ENCODE peak calls at places on chromosomes 3 and 15, in four cellular contexts. One of them, this sample, is unnamed.

GRCh38 chr3:140438736-140439505 is 238.9 kb upstream of the TRIM42 start:
- DNase-seq in HFFc6: no peak
- DNase-seq in AG04450: no peak
- DNase-seq in fibroblast of the aortic adventitia: no peak
- DNase-seq in this sample: no peak

GRCh38 chr3:131795382-131796085 is 239.3 kb downstream of the CPNE4 start:
- DNase-seq in HFFc6: no peak
- DNase-seq in AG04450: no peak
- DNase-seq in fibroblast of the aortic adventitia: peak
- DNase-seq in this sample: no peak

GRCh38 chr3:146817705-146818104 is 212.6 kb upstream of the PLSCR5 start:
- DNase-seq in HFFc6: peak
- DNase-seq in AG04450: no peak
- DNase-seq in fibroblast of the aortic adventitia: peak
- DNase-seq in this sample: peak

GRCh38 chr15:31328425-31328998 is 1.9 kb downstream of the KLF13 start:
- DNase-seq in HFFc6: peak
- DNase-seq in AG04450: no peak
- DNase-seq in fibroblast of the aortic adventitia: no peak
- DNase-seq in this sample: no peak

GRCh38 chr3:48466386-48467109 is 20.0 kb downstream of the ATRIP start:
- DNase-seq in HFFc6: no peak
- DNase-seq in AG04450: no peak
- DNase-seq in fibroblast of the aortic adventitia: no peak
- DNase-seq in this sample: no peak

GRCh38 chr3:52315977-52316764 is at the start of gene DNAH1:
- DNase-seq in HFFc6: no peak
- DNase-seq in AG04450: no peak
- DNase-seq in fibroblast of the aortic adventitia: no peak
- DNase-seq in this sample: no peak

GRCh38 chr3:146156060-146156459 is 4.9 kb downstream of the PLOD2 start:
- DNase-seq in HFFc6: no peak
- DNase-seq in AG04450: no peak
- DNase-seq in fibroblast of the aortic adventitia: peak
- DNase-seq in this sample: no peak

GRCh38 chr15:85788796-85789495 is 5.8 kb downstream of the KLHL25 start:
- DNase-seq in HFFc6: no peak
- DNase-seq in AG04450: no peak
- DNase-seq in fibroblast of the aortic adventitia: no peak
- DNase-seq in this sample: no peak

GRCh38 chr3:114446605-114447004 is 152.8 kb downstream of the TIGIT start:
- DNase-seq in HFFc6: no peak
- DNase-seq in AG04450: no peak
- DNase-seq in fibroblast of the aortic adventitia: peak
- DNase-seq in this sample: no peak

GRCh38 chr15:74767167-74768098 is 14.4 kb upstream of the CSK start:
- DNase-seq in HFFc6: no peak
- DNase-seq in AG04450: no peak
- DNase-seq in fibroblast of the aortic adventitia: no peak
- DNase-seq in this sample: no peak

GRCh38 chr3:66938338-66938963 is 59.7 kb upstream of the KBTBD8 start:
- DNase-seq in HFFc6: peak
- DNase-seq in AG04450: peak
- DNase-seq in fibroblast of the aortic adventitia: peak
- DNase-seq in this sample: peak

GRCh38 chr3:69649120-69649519 is 90.1 kb upstream of the MITF start:
- DNase-seq in HFFc6: no peak
- DNase-seq in AG04450: no peak
- DNase-seq in fibroblast of the aortic adventitia: peak
- DNase-seq in this sample: no peak

GRCh38 chr3:160049570-160049969 is 60.9 kb downstream of the IL12A start:
- DNase-seq in HFFc6: no peak
- DNase-seq in AG04450: no peak
- DNase-seq in fibroblast of the aortic adventitia: no peak
- DNase-seq in this sample: no peak

GRCh38 chr3:179624471-179624870 is 19.9 kb downstream of the NDUFB5 start:
- DNase-seq in HFFc6: peak
- DNase-seq in AG04450: no peak
- DNase-seq in fibroblast of the aortic adventitia: peak
- DNase-seq in this sample: no peak

GRCh38 chr15:70507772-70508351 is 255.5 kb downstream of the UACA start:
- DNase-seq in HFFc6: no peak
- DNase-seq in AG04450: no peak
- DNase-seq in fibroblast of the aortic adventitia: peak
- DNase-seq in this sample: no peak

GRCh38 chr15:95468820-95469219 is 861.7 kb upstream of the NR2F2 start:
- DNase-seq in HFFc6: no peak
- DNase-seq in AG04450: no peak
- DNase-seq in fibroblast of the aortic adventitia: no peak
- DNase-seq in this sample: no peak

GRCh38 chr3:106703524-106703923 is 673.7 kb upstream of the CCDC54 start:
- DNase-seq in HFFc6: no peak
- DNase-seq in AG04450: no peak
- DNase-seq in fibroblast of the aortic adventitia: no peak
- DNase-seq in this sample: no peak

GRCh38 chr3:114328345-114328744 is 34.5 kb downstream of the TIGIT start:
- DNase-seq in HFFc6: no peak
- DNase-seq in AG04450: no peak
- DNase-seq in fibroblast of the aortic adventitia: no peak
- DNase-seq in this sample: no peak

GRCh38 chr3:55097441-55097840 is 169.6 kb upstream of the LRTM1 start:
- DNase-seq in HFFc6: no peak
- DNase-seq in AG04450: no peak
- DNase-seq in fibroblast of the aortic adventitia: no peak
- DNase-seq in this sample: peak

GRCh38 chr15:53833134-53833624 is 73.7 kb upstream of the WDR72 start:
- DNase-seq in HFFc6: peak
- DNase-seq in AG04450: no peak
- DNase-seq in fibroblast of the aortic adventitia: peak
- DNase-seq in this sample: no peak

GRCh38 chr15:78807359-78807758 is 3.9 kb downstream of the ADAMTS7 start:
- DNase-seq in HFFc6: no peak
- DNase-seq in AG04450: no peak
- DNase-seq in fibroblast of the aortic adventitia: no peak
- DNase-seq in this sample: no peak

GRCh38 chr3:14393440-14394111 is 8.8 kb upstream of the SLC6A6 start:
- DNase-seq in HFFc6: no peak
- DNase-seq in AG04450: no peak
- DNase-seq in fibroblast of the aortic adventitia: no peak
- DNase-seq in this sample: no peak

GRCh38 chr15:65326109-65326508 is 21.6 kb downstream of the RNU5B-1 start:
- DNase-seq in HFFc6: no peak
- DNase-seq in AG04450: no peak
- DNase-seq in fibroblast of the aortic adventitia: no peak
- DNase-seq in this sample: no peak

GRCh38 chr3:140050977-140051957 is 116.3 kb downstream of the CLSTN2 start:
- DNase-seq in HFFc6: no peak
- DNase-seq in AG04450: no peak
- DNase-seq in fibroblast of the aortic adventitia: no peak
- DNase-seq in this sample: no peak

GRCh38 chr15:65655026-65655425 is 33.3 kb downstream of the SLC24A1 start:
- DNase-seq in HFFc6: peak
- DNase-seq in AG04450: no peak
- DNase-seq in fibroblast of the aortic adventitia: peak
- DNase-seq in this sample: no peak

GRCh38 chr3:188294113-188294512 is 140.2 kb downstream of the LPP start:
- DNase-seq in HFFc6: no peak
- DNase-seq in AG04450: no peak
- DNase-seq in fibroblast of the aortic adventitia: peak
- DNase-seq in this sample: no peak

GRCh38 chr15:57861805-57862586 is 155.5 kb downstream of the POLR2M start:
- DNase-seq in HFFc6: peak
- DNase-seq in AG04450: peak
- DNase-seq in fibroblast of the aortic adventitia: peak
- DNase-seq in this sample: peak

GRCh38 chr15:67110400-67110799 is 45.0 kb downstream of the SMAD3 start:
- DNase-seq in HFFc6: no peak
- DNase-seq in AG04450: no peak
- DNase-seq in fibroblast of the aortic adventitia: no peak
- DNase-seq in this sample: no peak

GRCh38 chr3:194274424-194275085 is 76.6 kb downstream of the CPN2 start:
- DNase-seq in HFFc6: no peak
- DNase-seq in AG04450: no peak
- DNase-seq in fibroblast of the aortic adventitia: no peak
- DNase-seq in this sample: no peak

GRCh38 chr15:58597943-58598828 is 151.3 kb downstream of the ADAM10 start:
- DNase-seq in HFFc6: no peak
- DNase-seq in AG04450: no peak
- DNase-seq in fibroblast of the aortic adventitia: no peak
- DNase-seq in this sample: no peak

GRCh38 chr3:185549111-185549510 is 3.3 kb downstream of the LIPH start:
- DNase-seq in HFFc6: peak
- DNase-seq in AG04450: peak
- DNase-seq in fibroblast of the aortic adventitia: peak
- DNase-seq in this sample: peak

GRCh38 chr3:123724306-123724705 is 139.5 kb upstream of the HACD2 start:
- DNase-seq in HFFc6: peak
- DNase-seq in AG04450: no peak
- DNase-seq in fibroblast of the aortic adventitia: peak
- DNase-seq in this sample: no peak